ENCODE peak calls at places on chromosomes 1 and 21, in five cellular contexts. Z is AG09309, V is B cell, M is upper lobe of right lung, E is AG04450. A is an unnamed sample.

GRCh38 chr1:218880484-218881060 is 293.1 kb upstream of the LYPLAL1 start:
- DNase-seq in Z (no peak), V (no peak), M (no peak), E (no peak), A (no peak)

GRCh38 chr21:44454747-44455523 is at the start of gene LRRC3:
- DNase-seq in Z (no peak), V (peak; percentile 81), M (peak; percentile 96), E (no peak), A (no peak)

GRCh38 chr1:8670371-8670818 is 147.0 kb downstream of the RERE start:
- DNase-seq in Z (no peak), V (no peak), M (no peak), E (no peak), A (no peak)

GRCh38 chr1:3187415-3188149 is 118.6 kb downstream of the PRDM16 start:
- DNase-seq in Z (no peak), V (no peak), M (no peak), E (no peak), A (no peak)

GRCh38 chr21:15128267-15128666 is 63.5 kb upstream of the NRIP1 start:
- DNase-seq in Z (no peak), V (no peak), M (no peak), E (no peak), A (no peak)

GRCh38 chr1:92567211-92567868 is 80.6 kb upstream of the GFI1 start:
- DNase-seq in Z (no peak), V (no peak), M (no peak), E (no peak), A (no peak)

GRCh38 chr1:19765623-19766022 is 34.1 kb downstream of the TMCO4 start:
- DNase-seq in Z (peak; percentile 80), V (no peak), M (no peak), E (peak; percentile 67), A (no peak)

GRCh38 chr1:100265562-100265930 is 470 bp upstream of the RTCA start:
- DNase-seq in Z (no peak), V (no peak), M (no peak), E (no peak), A (no peak)

GRCh38 chr1:159746676-159747075 is 32.3 kb upstream of the CRP start:
- DNase-seq in Z (no peak), V (no peak), M (no peak), E (no peak), A (no peak)

GRCh38 chr1:190338829-190339228 is 138.8 kb downstream of the BRINP3 start:
- DNase-seq in Z (no peak), V (no peak), M (no peak), E (no peak), A (no peak)

GRCh38 chr21:42156690-42157605 is 62.0 kb upstream of the ABCG1 start:
- DNase-seq in Z (no peak), V (no peak), M (peak; percentile 61), E (no peak), A (no peak)

GRCh38 chr1:36096500-36097412 is 8.1 kb downstream of the ADPRS start:
- DNase-seq in Z (no peak), V (no peak), M (no peak), E (no peak), A (no peak)
- TF ChIP-seq CTCF in Z (peak; percentile 19), V (no peak), M (no peak), E (peak; percentile 36), A (peak; percentile 61)

GRCh38 chr1:98251497-98251896 is 330.7 kb upstream of the DPYD start:
- DNase-seq in Z (no peak), V (no peak), M (no peak), E (no peak), A (no peak)
- TF ChIP-seq CTCF in Z (no peak), V (no peak), M (no peak), E (no peak), A (no peak)

DNA sequence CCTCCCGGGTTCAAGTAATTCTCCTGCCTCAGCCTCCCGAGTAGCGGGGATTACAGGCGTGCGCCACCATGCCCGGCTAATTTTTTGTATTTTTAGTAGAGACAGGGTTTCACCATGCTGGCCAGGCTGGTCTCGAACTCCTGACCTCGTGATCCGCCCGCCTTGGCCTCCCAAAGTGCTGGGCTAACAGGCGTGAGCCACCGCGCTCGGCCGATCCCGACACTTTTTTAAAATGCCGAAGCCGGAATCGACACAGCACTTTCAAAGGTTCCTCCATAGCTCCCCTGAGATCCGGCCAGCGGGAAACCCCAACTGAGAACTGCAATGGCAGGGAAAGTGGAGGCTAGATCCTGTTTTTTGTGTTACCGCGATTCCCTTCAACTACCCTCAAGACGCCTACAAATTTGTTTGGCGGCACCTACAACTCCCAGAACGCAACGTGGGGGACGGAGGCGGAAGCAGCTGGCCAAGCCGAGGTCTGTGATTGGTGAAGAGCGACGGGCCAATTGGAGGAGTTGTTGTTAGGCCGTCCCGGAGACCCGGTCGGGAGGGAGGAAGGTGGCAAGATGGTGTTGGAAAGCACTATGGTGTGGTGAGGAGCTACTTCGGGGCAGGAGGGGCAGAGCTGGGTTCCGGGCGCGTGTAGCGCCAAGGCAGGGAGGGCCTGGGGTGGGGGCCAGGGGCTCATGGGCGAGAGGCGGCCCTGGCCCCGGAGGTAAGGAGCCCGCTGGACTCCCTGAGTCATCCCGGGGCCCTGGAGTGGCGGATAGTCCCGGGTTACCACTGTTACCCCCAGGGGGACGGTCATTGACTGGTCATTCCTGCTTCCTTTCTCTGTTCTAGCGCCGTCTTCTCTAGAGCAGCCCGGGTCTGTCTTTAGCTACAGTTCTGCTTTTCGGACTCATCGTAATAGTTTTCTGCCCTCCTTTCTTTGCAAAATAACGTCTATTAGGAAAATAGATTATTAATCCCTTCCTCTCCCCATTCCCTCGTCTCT is at the start of gene PSMD4:
- DNase-seq in Z (peak; percentile 86), V (peak; percentile 93), M (peak; percentile 96), E (peak; percentile 88), A (peak; percentile 96)
- TF ChIP-seq CTCF in Z (no peak), V (no peak), M (no peak), E (no peak), A (peak; percentile 33)

GRCh38 chr21:31347435-31348032 is 3.5 kb upstream of the TIAM1 start:
- DNase-seq in Z (no peak), V (no peak), M (no peak), E (no peak), A (no peak)
- TF ChIP-seq CTCF in Z (peak; percentile 48), V (no peak), M (peak; percentile 52), E (peak; percentile 65), A (peak; percentile 83)

GRCh38 chr1:86933562-86934377 is 19.3 kb downstream of the HS2ST1 start:
- DNase-seq in Z (no peak), V (no peak), M (no peak), E (no peak), A (no peak)
- TF ChIP-seq CTCF in Z (no peak), V (no peak), M (no peak), E (no peak), A (no peak)

GRCh38 chr1:24161270-24161669 is 18.3 kb upstream of the IL22RA1 start:
- DNase-seq in Z (no peak), V (no peak), M (no peak), E (no peak), A (no peak)

GRCh38 chr1:24155011-24155782 is 12.3 kb upstream of the IL22RA1 start:
- DNase-seq in Z (no peak), V (no peak), M (no peak), E (no peak), A (no peak)

GRCh38 chr1:24156542-24157260 is 13.8 kb upstream of the IL22RA1 start:
- DNase-seq in Z (no peak), V (no peak), M (no peak), E (no peak), A (no peak)

GRCh38 chr1:24159366-24159765 is 16.4 kb upstream of the IL22RA1 start:
- DNase-seq in Z (no peak), V (no peak), M (no peak), E (no peak), A (no peak)

GRCh38 chr1:24157921-24158481 is 15.1 kb upstream of the IL22RA1 start:
- DNase-seq in Z (no peak), V (no peak), M (no peak), E (no peak), A (no peak)
- TF ChIP-seq CTCF in Z (peak; percentile 38), V (no peak), M (peak; percentile 16), E (peak; percentile 42), A (peak; percentile 48)

DNA sequence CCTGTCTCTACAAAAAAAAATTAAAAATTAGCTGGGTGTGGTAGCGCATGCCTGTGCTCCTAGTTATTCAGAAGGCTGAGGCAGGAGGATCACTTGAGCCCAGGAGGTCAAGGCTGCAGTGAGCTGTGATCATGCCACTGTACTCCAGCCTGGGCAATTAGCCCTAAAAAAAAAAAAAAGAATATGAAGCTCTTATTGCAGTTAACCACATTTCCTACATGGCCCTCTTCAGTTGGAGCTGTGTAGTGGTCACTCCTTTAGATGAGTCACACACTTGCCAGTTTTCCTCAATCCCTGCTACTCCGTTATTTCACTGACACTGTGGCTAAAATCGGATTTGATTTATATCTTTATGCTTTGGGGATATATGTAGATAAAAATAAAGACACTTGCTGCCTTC is 11.8 kb downstream of the NFYC start:
- DNase-seq in Z (peak; percentile 57), V (no peak), M (no peak), E (no peak), A (no peak)
- TF ChIP-seq CTCF in Z (no peak), V (no peak), M (no peak), E (no peak), A (peak; percentile 19)

GRCh38 chr1:21089711-21090110 is 87.0 kb downstream of the EIF4G3 start:
- DNase-seq in Z (no peak), V (no peak), M (no peak), E (no peak), A (no peak)
- TF ChIP-seq CTCF in Z (no peak), V (no peak), M (no peak), E (no peak), A (no peak)

DNA sequence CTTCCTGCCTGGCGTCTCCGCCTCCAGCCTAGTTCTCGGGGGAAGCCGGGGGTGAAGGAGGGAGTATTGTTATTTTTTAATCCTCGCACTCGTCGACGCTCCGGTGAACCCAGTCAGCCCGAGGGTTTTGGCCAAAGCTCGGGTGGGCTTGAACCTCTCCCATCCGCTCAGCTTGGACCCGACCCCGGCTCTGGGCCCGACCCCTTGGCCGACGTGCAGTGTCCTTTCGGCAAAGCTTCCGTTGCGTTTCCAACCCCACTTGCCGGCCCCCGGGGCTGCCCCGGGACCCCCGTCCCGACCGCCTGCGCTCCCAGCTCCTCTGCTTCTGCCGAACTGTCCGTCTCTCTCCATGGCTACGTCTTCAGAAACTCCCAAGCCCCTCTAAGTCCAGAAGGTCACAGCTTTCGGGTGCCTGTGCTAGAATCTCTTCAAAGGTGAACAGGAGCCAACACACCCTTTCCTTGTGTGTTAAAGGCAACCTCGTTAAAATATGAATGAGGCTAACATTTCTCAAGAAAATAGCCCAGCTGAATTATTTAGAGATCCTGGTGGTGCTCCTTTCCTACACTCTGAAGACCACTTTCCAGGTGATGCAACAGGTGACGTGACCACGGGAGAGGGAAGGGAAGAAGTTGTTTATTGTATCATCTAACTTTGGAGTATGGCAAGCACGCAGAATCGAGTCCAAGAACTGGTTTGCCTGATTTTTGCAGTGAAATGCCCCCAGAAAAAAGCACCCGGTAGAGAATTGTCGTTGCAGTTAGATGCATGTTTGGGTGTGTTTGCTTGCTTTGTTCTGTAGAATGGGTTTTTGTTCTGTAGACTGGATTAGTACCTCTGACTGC is 735 bp downstream of the DESI2 start:
- DNase-seq in Z (no peak), V (no peak), M (no peak), E (no peak), A (no peak)
- TF ChIP-seq CTCF in Z (no peak), V (no peak), M (no peak), E (no peak), A (peak; percentile 54)

GRCh38 chr1:26224606-26225005 is 9.4 kb upstream of the CEP85 start:
- DNase-seq in Z (no peak), V (no peak), M (no peak), E (no peak), A (no peak)

GRCh38 chr1:26221094-26221493 is 12.9 kb upstream of the CEP85 start:
- DNase-seq in Z (no peak), V (no peak), M (no peak), E (no peak), A (no peak)

GRCh38 chr1:26220199-26220912 is 13.6 kb upstream of the CEP85 start:
- DNase-seq in Z (no peak), V (no peak), M (no peak), E (no peak), A (no peak)

GRCh38 chr1:26225033-26225831 is 8.8 kb upstream of the CEP85 start:
- DNase-seq in Z (no peak), V (peak; percentile 50), M (peak; percentile 88), E (no peak), A (no peak)
- TF ChIP-seq CTCF in Z (no peak), V (no peak), M (no peak), E (no peak), A (no peak)

A was measured in chondrocyte.